ENCODE peak calls at places on chromosomes 5 and 9, in seven cellular contexts. One of them, this sample, is unnamed. For H3K4me1, the result is how much of the 10 kb centered on the place peaks cover.

GRCh38 chr5:150317048-150318003 is 14.6 kb upstream of the ARSI start:
- DNase-seq in kidney: peak
- DNase-seq in lower lobe of right lung: no peak
- DNase-seq in tibial artery: no peak
- DNase-seq in transverse colon: no peak
- DNase-seq in adrenal gland: peak
- DNase-seq in heart right ventricle: no peak
- DNase-seq in this sample: no peak

GRCh38 chr5:54325610-54326311 is 15.4 kb upstream of the ARL15 start:
- DNase-seq in kidney: no peak
- DNase-seq in lower lobe of right lung: no peak
- DNase-seq in tibial artery: no peak
- DNase-seq in transverse colon: no peak
- DNase-seq in adrenal gland: no peak
- DNase-seq in heart right ventricle: no peak
- DNase-seq in this sample: no peak

GRCh38 chr9:83651558-83651957 is 28.6 kb downstream of the IDNK start:
- DNase-seq in kidney: no peak
- DNase-seq in lower lobe of right lung: no peak
- DNase-seq in tibial artery: no peak
- DNase-seq in transverse colon: no peak
- DNase-seq in adrenal gland: no peak
- DNase-seq in heart right ventricle: no peak
- DNase-seq in this sample: no peak

GRCh38 chr5:34762321-34762871 is 76.6 kb upstream of the TTC23L start:
- DNase-seq in kidney: no peak
- DNase-seq in lower lobe of right lung: no peak
- DNase-seq in tibial artery: no peak
- DNase-seq in transverse colon: no peak
- DNase-seq in adrenal gland: peak
- DNase-seq in heart right ventricle: peak
- DNase-seq in this sample: no peak

GRCh38 chr5:111995701-111996100 is 238.7 kb upstream of the NREP start:
- DNase-seq in kidney: no peak
- DNase-seq in lower lobe of right lung: no peak
- DNase-seq in tibial artery: no peak
- DNase-seq in transverse colon: no peak
- DNase-seq in adrenal gland: no peak
- DNase-seq in heart right ventricle: no peak
- DNase-seq in this sample: no peak

GRCh38 chr9:105114318-105114717 is 130.1 kb upstream of the SLC44A1 start:
- DNase-seq in kidney: no peak
- DNase-seq in lower lobe of right lung: no peak
- DNase-seq in tibial artery: no peak
- DNase-seq in transverse colon: no peak
- DNase-seq in adrenal gland: no peak
- DNase-seq in heart right ventricle: no peak
- DNase-seq in this sample: no peak

GRCh38 chr9:131942076-131942720 is 137.5 kb downstream of the MED27 start:
- DNase-seq in kidney: no peak
- DNase-seq in lower lobe of right lung: no peak
- DNase-seq in tibial artery: no peak
- DNase-seq in transverse colon: no peak
- DNase-seq in adrenal gland: no peak
- DNase-seq in heart right ventricle: no peak
- DNase-seq in this sample: no peak

GRCh38 chr5:177600458-177601018 is 606 bp downstream of the B4GALT7 start:
- DNase-seq in kidney: no peak
- DNase-seq in lower lobe of right lung: no peak
- DNase-seq in tibial artery: no peak
- DNase-seq in transverse colon: no peak
- DNase-seq in adrenal gland: peak
- DNase-seq in heart right ventricle: no peak
- DNase-seq in this sample: no peak

GRCh38 chr9:126533911-126534300 is 79.8 kb upstream of the LMX1B start:
- DNase-seq in kidney: peak
- DNase-seq in lower lobe of right lung: peak
- DNase-seq in tibial artery: no peak
- DNase-seq in transverse colon: no peak
- DNase-seq in adrenal gland: no peak
- DNase-seq in heart right ventricle: no peak
- DNase-seq in this sample: no peak

GRCh38 chr5:136724161-136724560 is 358.8 kb upstream of the TRPC7 start:
- DNase-seq in kidney: no peak
- DNase-seq in lower lobe of right lung: no peak
- DNase-seq in tibial artery: no peak
- DNase-seq in transverse colon: no peak
- DNase-seq in adrenal gland: no peak
- DNase-seq in heart right ventricle: no peak
- DNase-seq in this sample: no peak

GRCh38 chr5:89338935-89339334 is 456.0 kb upstream of the MEF2C start:
- DNase-seq in kidney: no peak
- DNase-seq in lower lobe of right lung: no peak
- DNase-seq in tibial artery: no peak
- DNase-seq in transverse colon: no peak
- DNase-seq in adrenal gland: no peak
- DNase-seq in heart right ventricle: no peak
- DNase-seq in this sample: no peak

GRCh38 chr5:161105563-161105962 is 253.6 kb upstream of the ATP10B start:
- DNase-seq in kidney: no peak
- DNase-seq in lower lobe of right lung: no peak
- DNase-seq in tibial artery: no peak
- DNase-seq in transverse colon: no peak
- DNase-seq in adrenal gland: no peak
- DNase-seq in heart right ventricle: no peak
- DNase-seq in this sample: peak

GRCh38 chr5:7763621-7764072 is 87.3 kb downstream of the CFAP90 start:
- DNase-seq in kidney: no peak
- DNase-seq in lower lobe of right lung: no peak
- DNase-seq in tibial artery: no peak
- DNase-seq in transverse colon: no peak
- DNase-seq in adrenal gland: peak
- DNase-seq in heart right ventricle: no peak
- DNase-seq in this sample: no peak

GRCh38 chr5:127572930-127573329 is 55.5 kb downstream of the PRRC1 start:
- DNase-seq in kidney: no peak
- DNase-seq in lower lobe of right lung: no peak
- DNase-seq in tibial artery: no peak
- DNase-seq in transverse colon: no peak
- DNase-seq in adrenal gland: no peak
- DNase-seq in heart right ventricle: no peak
- DNase-seq in this sample: no peak

DNA sequence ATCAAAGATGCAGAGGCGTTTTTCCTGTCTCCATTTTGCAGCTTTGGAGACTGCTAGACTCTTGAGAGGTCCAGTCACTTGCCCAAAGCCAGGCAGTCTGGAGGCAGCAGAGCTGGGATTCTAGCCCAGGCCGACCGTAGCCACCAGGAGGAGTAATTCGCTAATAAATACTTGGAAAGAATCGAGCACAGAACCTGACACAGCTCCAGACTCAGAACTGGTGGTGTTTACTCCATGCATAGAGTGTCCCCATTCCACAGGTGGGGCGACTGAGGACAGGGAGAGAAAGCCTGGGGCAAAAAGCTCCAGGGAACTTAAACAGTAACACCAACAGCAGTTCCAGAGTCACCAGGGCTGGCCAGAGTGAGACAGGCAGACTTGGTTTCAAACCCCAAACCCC is 10.7 kb upstream of the CERCAM start:
- DNase-seq in kidney: no peak
- DNase-seq in lower lobe of right lung: no peak
- DNase-seq in tibial artery: no peak
- DNase-seq in transverse colon: no peak
- DNase-seq in adrenal gland: no peak
- DNase-seq in heart right ventricle: no peak
- DNase-seq in this sample: no peak
- H3K4me1 ChIP-seq in kidney: under half
- H3K4me1 ChIP-seq in lower lobe of right lung: under half
- H3K4me1 ChIP-seq in tibial artery: under half
- H3K4me1 ChIP-seq in transverse colon: under half
- H3K4me1 ChIP-seq in adrenal gland: under half
- H3K4me1 ChIP-seq in heart right ventricle: under half
- H3K4me1 ChIP-seq in this sample: under half

GRCh38 chr5:67984546-67984945 is 231.0 kb upstream of the PIK3R1 start:
- DNase-seq in kidney: no peak
- DNase-seq in lower lobe of right lung: no peak
- DNase-seq in tibial artery: no peak
- DNase-seq in transverse colon: no peak
- DNase-seq in adrenal gland: no peak
- DNase-seq in heart right ventricle: no peak
- DNase-seq in this sample: no peak

GRCh38 chr5:67992919-67993318 is 222.6 kb upstream of the PIK3R1 start:
- DNase-seq in kidney: no peak
- DNase-seq in lower lobe of right lung: no peak
- DNase-seq in tibial artery: no peak
- DNase-seq in transverse colon: no peak
- DNase-seq in adrenal gland: no peak
- DNase-seq in heart right ventricle: no peak
- DNase-seq in this sample: no peak

GRCh38 chr5:67985686-67986387 is 229.7 kb upstream of the PIK3R1 start:
- DNase-seq in kidney: no peak
- DNase-seq in lower lobe of right lung: no peak
- DNase-seq in tibial artery: no peak
- DNase-seq in transverse colon: no peak
- DNase-seq in adrenal gland: no peak
- DNase-seq in heart right ventricle: no peak
- DNase-seq in this sample: no peak

GRCh38 chr5:67986761-67987160 is 228.8 kb upstream of the PIK3R1 start:
- DNase-seq in kidney: no peak
- DNase-seq in lower lobe of right lung: no peak
- DNase-seq in tibial artery: no peak
- DNase-seq in transverse colon: no peak
- DNase-seq in adrenal gland: no peak
- DNase-seq in heart right ventricle: no peak
- DNase-seq in this sample: no peak

DNA sequence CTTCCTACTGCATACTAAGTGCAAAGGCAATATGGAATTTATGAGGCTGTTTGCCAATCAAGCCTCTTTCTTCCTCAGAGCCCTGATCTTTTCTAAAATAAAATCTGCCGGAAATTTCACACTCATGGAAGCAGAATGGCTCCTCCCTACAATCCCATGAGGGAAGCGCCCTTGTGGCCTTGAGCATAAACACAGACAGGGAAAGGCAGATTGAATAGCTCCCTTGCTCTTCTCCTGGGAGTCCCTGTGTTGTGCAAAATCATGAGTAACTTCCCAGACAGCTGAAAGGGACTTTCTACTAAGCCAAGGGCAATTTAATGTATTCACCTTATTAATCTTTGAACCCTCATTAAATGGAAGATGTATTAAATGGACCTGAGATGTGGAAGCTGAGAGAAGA is 226.1 kb upstream of the PIK3R1 start:
- DNase-seq in kidney: no peak
- DNase-seq in lower lobe of right lung: no peak
- DNase-seq in tibial artery: no peak
- DNase-seq in transverse colon: no peak
- DNase-seq in adrenal gland: no peak
- DNase-seq in heart right ventricle: peak
- DNase-seq in this sample: no peak
- TF ChIP-seq CTCF in kidney: no peak
- TF ChIP-seq CTCF in lower lobe of right lung: no peak
- TF ChIP-seq CTCF in tibial artery: no peak
- TF ChIP-seq CTCF in transverse colon: no peak
- TF ChIP-seq CTCF in adrenal gland: no peak
- TF ChIP-seq CTCF in heart right ventricle: no peak
- TF ChIP-seq CTCF in this sample: no peak

DNA sequence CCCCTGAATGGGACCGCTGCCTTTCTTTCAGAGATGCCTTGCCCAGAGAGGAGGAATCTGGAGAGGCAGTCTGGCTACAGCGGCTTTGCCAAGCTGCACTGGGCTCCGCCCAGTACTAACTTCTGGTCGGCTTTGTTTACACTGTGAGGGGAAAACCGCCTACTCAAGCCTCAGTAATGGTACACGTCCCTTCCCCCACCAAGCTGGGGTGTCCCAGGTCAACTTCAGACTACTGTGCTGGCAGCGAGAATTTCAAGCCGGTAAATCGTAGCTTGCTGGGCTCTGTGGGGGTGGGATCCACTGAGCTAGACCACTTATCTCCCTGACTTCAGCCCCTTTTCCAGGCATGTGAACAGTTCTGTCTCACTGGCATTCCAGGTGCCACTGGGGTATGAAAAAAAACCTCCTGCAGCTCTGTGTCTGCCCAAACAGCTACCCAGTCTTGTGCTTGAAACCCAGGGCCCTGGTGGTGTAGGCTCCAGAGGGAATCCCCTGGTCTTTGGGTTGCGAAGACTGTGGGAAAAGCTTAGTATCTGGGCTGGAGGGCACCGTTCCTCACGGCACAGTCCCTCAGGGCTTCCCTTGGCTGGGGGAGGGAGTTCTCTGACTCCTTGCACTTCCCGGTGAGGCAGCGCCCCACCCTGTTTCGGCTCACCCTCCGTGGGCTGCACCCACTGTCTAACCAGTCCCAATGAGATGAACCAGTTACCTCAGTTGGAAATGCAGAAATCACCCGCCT is 171.2 kb downstream of the CWC27 start:
- DNase-seq in kidney: peak
- DNase-seq in lower lobe of right lung: peak
- DNase-seq in tibial artery: peak
- DNase-seq in transverse colon: peak
- DNase-seq in adrenal gland: no peak
- DNase-seq in heart right ventricle: peak
- DNase-seq in this sample: no peak
- H3K4me3 ChIP-seq in kidney: peak
- H3K4me3 ChIP-seq in lower lobe of right lung: peak
- H3K4me3 ChIP-seq in tibial artery: peak
- H3K4me3 ChIP-seq in transverse colon: no peak
- H3K4me3 ChIP-seq in adrenal gland: no peak
- H3K4me3 ChIP-seq in heart right ventricle: no peak
- H3K4me3 ChIP-seq in this sample: no peak

DNA sequence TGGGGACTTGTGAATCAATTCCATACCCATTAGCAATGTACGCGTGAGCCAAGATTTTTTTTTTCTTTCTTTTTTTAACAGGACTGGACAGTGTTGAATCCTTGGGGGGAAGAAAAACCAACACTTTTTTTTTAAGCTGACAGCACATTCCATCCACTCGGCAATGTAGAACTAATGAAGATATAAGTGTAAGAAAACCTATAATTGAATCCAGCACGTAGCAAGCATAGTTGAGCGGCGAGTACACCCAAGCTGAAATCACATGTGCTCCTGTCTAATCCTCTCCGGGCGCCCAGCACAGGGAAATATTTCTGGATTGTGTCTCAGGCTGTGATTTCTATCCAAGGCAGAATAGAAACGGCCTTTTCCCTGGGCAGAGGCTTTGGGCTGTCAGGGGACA is 118.2 kb downstream of the BOD1 start:
- DNase-seq in kidney: no peak
- DNase-seq in lower lobe of right lung: no peak
- DNase-seq in tibial artery: peak
- DNase-seq in transverse colon: no peak
- DNase-seq in adrenal gland: peak
- DNase-seq in heart right ventricle: peak
- DNase-seq in this sample: no peak
- H3K4me1 ChIP-seq in kidney: under half
- H3K4me1 ChIP-seq in lower lobe of right lung: under half
- H3K4me1 ChIP-seq in tibial artery: under half
- H3K4me1 ChIP-seq in transverse colon: under half
- H3K4me1 ChIP-seq in adrenal gland: under half
- H3K4me1 ChIP-seq in heart right ventricle: under half
- H3K4me1 ChIP-seq in this sample: under half

GRCh38 chr5:77935516-77936364 is 159.6 kb upstream of the TBCA start:
- DNase-seq in kidney: no peak
- DNase-seq in lower lobe of right lung: no peak
- DNase-seq in tibial artery: no peak
- DNase-seq in transverse colon: no peak
- DNase-seq in adrenal gland: no peak
- DNase-seq in heart right ventricle: no peak
- DNase-seq in this sample: no peak
- TF ChIP-seq CTCF in kidney: no peak
- TF ChIP-seq CTCF in lower lobe of right lung: no peak
- TF ChIP-seq CTCF in tibial artery: no peak
- TF ChIP-seq CTCF in transverse colon: no peak
- TF ChIP-seq CTCF in adrenal gland: no peak
- TF ChIP-seq CTCF in heart right ventricle: no peak
- TF ChIP-seq CTCF in this sample: no peak